ENCODE peak calls at places on chromosomes 5 and 9, in nine cellular contexts. R is T1000; T is stimulated activated effector memory CD8-positive, alpha-beta T cell treated with anti-CD3 and anti-CD28 coated beads, Interleukin-12 subunit alpha, Interleukin-12 subunit beta, amount 100 ng/mL, for 72 hours; H is D721Med; D is Daoy; P is upper lobe of right lung; B is stimulated activated naive CD4-positive, alpha-beta T cell; I is psoas muscle; F is stimulated activated CD4-positive, alpha-beta T cell treated with anti-CD3 and anti-CD28 coated beads, Interleukin-12 subunit alpha, Interleukin-12 subunit beta, amount 100 ng/mL, for 48 hours. X is an unnamed sample.
A peak's percentile ranks its signal among the peaks of the same experiment; 100 is the strongest.

GRCh38 chr9:128892223-128892892 is 10.4 kb downstream of the LRRC8A start:
- DNase-seq in R (peak; percentile 69), T (no peak), H (no peak), D (peak; percentile 96), P (peak; percentile 83), B (no peak), I (peak; percentile 92), F (no peak), X (peak; percentile 89)

GRCh38 chr5:147432323-147432722 is 77.5 kb downstream of the DPYSL3 start:
- DNase-seq in R (no peak), T (no peak), H (no peak), D (no peak), P (no peak), B (no peak), I (no peak), F (no peak), X (no peak)

GRCh38 chr5:60346391-60346790 is 353.6 kb downstream of the DEPDC1B start:
- DNase-seq in R (no peak), T (no peak), H (no peak), D (no peak), P (no peak), B (no peak), I (no peak), F (no peak), X (peak; percentile 16)

GRCh38 chr5:123091258-123091987 is 2.4 kb downstream of the PRDM6 start:
- DNase-seq in R (no peak), T (no peak), H (no peak), D (no peak), P (no peak), B (no peak), I (no peak), F (no peak), X (no peak)

GRCh38 chr9:36486454-36486932 is 86.2 kb upstream of the MELK start:
- DNase-seq in R (no peak), T (no peak), H (no peak), D (peak; percentile 28), P (no peak), B (peak; percentile 58), I (no peak), F (no peak), X (peak; percentile 25)

GRCh38 chr5:7576023-7576715 is 180.2 kb downstream of the ADCY2 start:
- DNase-seq in R (no peak), T (no peak), H (no peak), D (no peak), P (no peak), B (no peak), I (peak; percentile 77), F (no peak), X (no peak)

GRCh38 chr9:94757158-94757557 is 30.7 kb downstream of the AOPEP start:
- DNase-seq in R (no peak), T (no peak), H (no peak), D (peak; percentile 72), P (no peak), B (no peak), I (no peak), F (no peak), X (peak; percentile 71)

GRCh38 chr5:149227168-149227826 is 44.4 kb upstream of the AFAP1L1 start:
- DNase-seq in R (no peak), T (no peak), H (no peak), D (peak; percentile 66), P (no peak), B (no peak), I (no peak), F (no peak), X (peak; percentile 87)

GRCh38 chr5:151130922-151131891 is 26.4 kb downstream of the ANXA6 start:
- DNase-seq in R (no peak), T (no peak), H (no peak), D (no peak), P (no peak), B (peak; percentile 15), I (no peak), F (no peak), X (no peak)

GRCh38 chr5:79976759-79977515 is 14.1 kb downstream of the MTX3 start:
- DNase-seq in R (no peak), T (no peak), H (no peak), D (no peak), P (no peak), B (no peak), I (no peak), F (no peak), X (no peak)

GRCh38 chr5:120545951-120546350 is 81.9 kb downstream of the PRR16 start:
- DNase-seq in R (no peak), T (no peak), H (no peak), D (no peak), P (no peak), B (no peak), I (no peak), F (no peak), X (no peak)

GRCh38 chr5:5546408-5546807 is 123.9 kb downstream of the ICE1 start:
- DNase-seq in R (no peak), T (no peak), H (no peak), D (no peak), P (no peak), B (no peak), I (no peak), F (no peak), X (no peak)

GRCh38 chr5:134127376-134127861 is 12.9 kb downstream of the TCF7 start:
- DNase-seq in R (no peak), T (no peak), H (no peak), D (peak; percentile 90), P (no peak), B (no peak), I (peak; percentile 57), F (no peak), X (peak; percentile 51)

GRCh38 chr5:108521841-108522506 is 140.1 kb upstream of the FBXL17 start:
- DNase-seq in R (peak; percentile 23), T (no peak), H (no peak), D (peak; percentile 39), P (no peak), B (peak; percentile 13), I (no peak), F (peak; percentile 32), X (peak; percentile 43)

GRCh38 chr5:129244478-129244877 is 149.9 kb downstream of the ISOC1 start:
- DNase-seq in R (no peak), T (no peak), H (no peak), D (no peak), P (no peak), B (no peak), I (no peak), F (no peak), X (no peak)

GRCh38 chr9:116452227-116452626 is 234.9 kb upstream of the TRIM32 start:
- DNase-seq in R (no peak), T (no peak), H (no peak), D (no peak), P (no peak), B (no peak), I (no peak), F (no peak), X (no peak)

GRCh38 chr9:83283528-83283927 is 220.6 kb upstream of the RASEF start:
- DNase-seq in R (no peak), T (no peak), H (no peak), D (no peak), P (no peak), B (no peak), I (no peak), F (no peak), X (no peak)

GRCh38 chr9:77543131-77543822 is 104.8 kb downstream of the GNA14 start:
- DNase-seq in R (no peak), T (no peak), H (no peak), D (no peak), P (no peak), B (no peak), I (no peak), F (no peak), X (no peak)

GRCh38 chr9:97615439-97616072 is 17.6 kb downstream of the TSTD2 start:
- DNase-seq in R (no peak), T (peak; percentile 40), H (peak; percentile 40), D (peak; percentile 65), P (no peak), B (peak; percentile 52), I (no peak), F (peak; percentile 57), X (peak; percentile 66)

X was measured in RPMI7951.